ENCODE peak calls at places on chromosomes 6 and 20, in five cellular contexts. X is CD8-positive, alpha-beta T cell; C is LHCN-M2; V is HEK293T; T is Peyer's patch. K is an unnamed sample.

GRCh38 chr6:135438907-135439535 is 58.5 kb downstream of the AHI1 start:
- DNase-seq in V (peak), T (no peak), X (no peak), C (no peak), K (no peak)

GRCh38 chr20:313948-314347 is 11.4 kb upstream of the SOX12 start:
- DNase-seq in T (no peak), X (no peak), V (no peak), C (peak), K (no peak)

GRCh38 chr20:57320358-57320757 is 9.2 kb upstream of the SPO11 start:
- DNase-seq in X (no peak), C (no peak), V (no peak), T (no peak), K (no peak)

GRCh38 chr6:35214869-35215664 is 1.3 kb downstream of the SCUBE3 start:
- DNase-seq in X (no peak), V (no peak), C (no peak), T (no peak), K (no peak)

GRCh38 chr6:106117579-106117978 is 31.4 kb downstream of the PRDM1 start:
- DNase-seq in T (no peak), X (peak), C (no peak), V (no peak), K (peak)

GRCh38 chr6:76770166-76770565 is 693.1 kb downstream of the HTR1B start:
- DNase-seq in X (no peak), T (no peak), C (no peak), V (no peak), K (no peak)

GRCh38 chr6:42228305-42228704 is 10.6 kb upstream of the MRPS10 start:
- DNase-seq in V (no peak), T (no peak), C (no peak), X (no peak), K (no peak)

GRCh38 chr20:53210041-53210440 is 237.9 kb downstream of the TSHZ2 start:
- DNase-seq in C (no peak), X (no peak), T (no peak), V (no peak), K (no peak)

GRCh38 chr6:136607204-136607931 is 57.1 kb upstream of the MAP7 start:
- DNase-seq in V (no peak), C (no peak), T (no peak), X (no peak), K (no peak)

GRCh38 chr20:32642257-32643046 is 31.3 kb downstream of the C20orf203 start:
- DNase-seq in X (no peak), V (no peak), T (no peak), C (no peak), K (no peak)

GRCh38 chr20:62702886-62703852 is 5.5 kb upstream of the NTSR1 start:
- DNase-seq in T (no peak), C (peak), V (no peak), X (no peak), K (no peak)

GRCh38 chr6:136846046-136846445 is 23.7 kb downstream of the PEX7 start:
- DNase-seq in X (no peak), T (no peak), V (peak), C (peak), K (no peak)

GRCh38 chr6:111417181-111417585 is 65.8 kb downstream of the REV3L start:
- DNase-seq in X (no peak), T (no peak), C (peak), V (no peak), K (no peak)

GRCh38 chr20:62794007-62794724 is 2.1 kb upstream of the MRGBP start:
- DNase-seq in T (peak), V (peak), C (peak), X (peak), K (peak)

GRCh38 chr20:58558483-58559367 is 43.5 kb upstream of the APCDD1L start:
- DNase-seq in X (no peak), V (no peak), C (no peak), T (no peak), K (no peak)

GRCh38 chr20:4726710-4727391 is 5.1 kb downstream of the PRND start:
- DNase-seq in T (no peak), X (no peak), C (peak), V (no peak), K (peak)

GRCh38 chr20:36346256-36346655 is 40.1 kb downstream of the DLGAP4 start:
- DNase-seq in V (no peak), T (no peak), C (no peak), X (no peak), K (no peak)

GRCh38 chr6:133052465-133052864 is 188.7 kb upstream of the EYA4 start:
- DNase-seq in T (no peak), V (no peak), X (no peak), C (no peak), K (no peak)

GRCh38 chr6:126444874-126445273 is 105.0 kb downstream of the CENPW start:
- DNase-seq in T (no peak), X (no peak), C (peak), V (no peak), K (no peak)

GRCh38 chr6:27545271-27546046 is 72.6 kb upstream of the ZNF184 start:
- DNase-seq in T (no peak), V (peak), C (peak), X (no peak), K (peak)

GRCh38 chr20:34475979-34476736 is 40.1 kb upstream of the DYNLRB1 start:
- DNase-seq in X (peak), V (peak), C (peak), T (peak), K (no peak)

GRCh38 chr20:16541226-16541625 is 32.0 kb downstream of the KIF16B start:
- DNase-seq in C (no peak), T (no peak), X (no peak), V (no peak), K (no peak)

GRCh38 chr6:44004136-44004535 is 123.1 kb downstream of the MRPL14 start:
- DNase-seq in T (no peak), C (no peak), V (no peak), X (no peak), K (no peak)

GRCh38 chr6:89649682-89650081 is 11.1 kb upstream of the LYRM2 start:
- DNase-seq in T (no peak), V (no peak), X (no peak), C (no peak), K (no peak)

GRCh38 chr20:24765316-24766142 is 183.5 kb upstream of the CST7 start:
- DNase-seq in V (no peak), X (no peak), T (no peak), C (no peak), K (no peak)

GRCh38 chr6:106381871-106382270 is 21.4 kb downstream of the CRYBG1 start:
- DNase-seq in V (no peak), C (no peak), T (no peak), X (no peak), K (no peak)

GRCh38 chr6:40719671-40720374 is 132.7 kb upstream of the LRFN2 start:
- DNase-seq in V (no peak), X (no peak), T (no peak), C (no peak), K (no peak)

GRCh38 chr20:5652626-5653573 is 97.3 kb upstream of the SHLD1 start:
- DNase-seq in C (peak), T (no peak), X (no peak), V (no peak), K (no peak)

GRCh38 chr6:22873531-22874136 is 304.3 kb downstream of the HDGFL1 start:
- DNase-seq in C (peak), X (no peak), T (no peak), V (no peak), K (no peak)

GRCh38 chr20:63349516-63349895 is 11.6 kb downstream of the CHRNA4 start:
- DNase-seq in V (no peak), T (no peak), X (no peak), C (no peak), K (no peak)

GRCh38 chr6:35044145-35044745 is 96.9 kb downstream of the TCP11 start:
- DNase-seq in V (no peak), C (peak), T (no peak), X (no peak), K (no peak)